ENCODE peak calls at places on chromosomes 4 and X, in nine cellular contexts. K is NCI-H774; I is GM12892; A is T-helper 1 cell; S is NCI-H1092 treated with DMSO at 0.1 percent for 48 hours; F is AG09309; N is activated CD4-positive, alpha-beta T cell treated with anti-CD3 and anti-CD28 coated beads, Interleukin-2, amount 50 U/mL, for 1 hour; W is head of caudate nucleus; T is ureter. E is an unnamed sample.

GRCh38 chr4:24770111-24770584 is 25.2 kb upstream of the SOD3 start:
- DNase-seq in T (no peak), W (no peak), N (no peak), K (no peak), A (no peak), F (peak; percentile 88), I (no peak), S (no peak), E (peak; percentile 79)

GRCh38 chr4:61723492-61723891 is 523.4 kb downstream of the ADGRL3 start:
- DNase-seq in F (no peak), A (no peak), I (no peak), W (no peak), N (no peak), K (no peak), T (no peak), S (no peak), E (no peak)

GRCh38 chr4:112817933-112818921 is 181.3 kb downstream of the LARP7 start:
- DNase-seq in F (peak; percentile 75), S (peak; percentile 58), A (no peak), K (no peak), T (peak; percentile 63), N (no peak), W (peak; percentile 90), I (peak; percentile 50), E (peak; percentile 86)

GRCh38 chr4:165326831-165327210 is 648 bp upstream of the MSMO1 start:
- DNase-seq in K (no peak), W (no peak), T (no peak), I (no peak), F (no peak), N (peak; percentile 13), A (no peak), S (peak; percentile 64), E (no peak)

GRCh38 chr4:2673157-2673556 is 83.0 kb downstream of the TNIP2 start:
- DNase-seq in A (no peak), K (no peak), N (no peak), W (no peak), S (no peak), T (no peak), I (no peak), F (no peak), E (no peak)

GRCh38 chrX:130680164-130681035 is 222.6 kb downstream of the ENOX2 start:
- DNase-seq in A (no peak), W (no peak), S (no peak), I (no peak), N (no peak), T (no peak), F (no peak), K (no peak), E (no peak)

GRCh38 chrX:120365320-120365719 is 3.4 kb downstream of the ATP1B4 start:
- DNase-seq in A (peak; percentile 15), T (peak; percentile 49), K (peak; percentile 59), W (peak; percentile 56), I (peak; percentile 12), N (peak; percentile 42), F (no peak), S (peak; percentile 22), E (no peak)

GRCh38 chr4:102620697-102621497 is 119.7 kb downstream of the NFKB1 start:
- DNase-seq in S (peak; percentile 50), I (no peak), W (peak; percentile 29), K (no peak), F (peak; percentile 71), A (no peak), T (no peak), N (no peak), E (no peak)

GRCh38 chr4:146095091-146095690 is 80.3 kb upstream of the LSM6 start:
- DNase-seq in F (peak; percentile 18), I (no peak), N (no peak), A (no peak), W (peak; percentile 45), T (peak; percentile 58), S (peak; percentile 64), K (no peak), E (no peak)

GRCh38 chrX:9019151-9019550 is 14.8 kb downstream of the FAM9B start:
- DNase-seq in S (no peak), K (no peak), F (peak; percentile 23), W (no peak), T (no peak), A (no peak), I (no peak), N (no peak), E (no peak)

GRCh38 chr4:40275065-40275464 is 60.1 kb upstream of the CHRNA9 start:
- DNase-seq in A (no peak), S (no peak), T (no peak), N (no peak), K (no peak), I (no peak), F (no peak), W (no peak), E (no peak)

GRCh38 chr4:123599920-123600394 is 203.4 kb downstream of the SPRY1 start:
- DNase-seq in A (no peak), K (no peak), F (no peak), N (peak; percentile 30), I (no peak), W (peak; percentile 60), T (peak; percentile 68), S (no peak), E (no peak)

GRCh38 chr4:6331468-6331867 is 61.8 kb downstream of the WFS1 start:
- DNase-seq in F (no peak), K (no peak), T (no peak), A (no peak), I (no peak), S (no peak), W (no peak), N (no peak), E (no peak)

GRCh38 chr4:5635826-5636196 is 72.5 kb downstream of the EVC2 start:
- DNase-seq in W (no peak), I (no peak), K (no peak), T (no peak), N (no peak), F (peak; percentile 34), A (no peak), S (no peak), E (no peak)

GRCh38 chrX:92231391-92231790 is 452.2 kb downstream of the PCDH11X start:
- DNase-seq in W (no peak), T (no peak), F (no peak), A (no peak), I (no peak), K (no peak), S (no peak), N (no peak), E (no peak)

GRCh38 chr4:16916719-16917337 is 18.4 kb upstream of the LDB2 start:
- DNase-seq in A (peak; percentile 19), S (peak; percentile 13), K (no peak), I (peak; percentile 34), W (no peak), N (peak; percentile 58), T (no peak), F (no peak), E (no peak)

GRCh38 chr4:38174811-38175210 is 214.6 kb downstream of the PTTG2 start:
- DNase-seq in W (no peak), N (no peak), F (no peak), T (no peak), A (no peak), S (no peak), I (no peak), K (no peak), E (no peak)

GRCh38 chrX:150704030-150704613 is 10.9 kb downstream of the MTMR1 start:
- DNase-seq in S (no peak), T (no peak), F (peak; percentile 46), N (no peak), W (no peak), K (no peak), I (no peak), A (no peak), E (no peak)

GRCh38 chr4:66572949-66573348 is 902.7 kb upstream of the EPHA5 start:
- DNase-seq in I (no peak), A (no peak), S (no peak), F (peak; percentile 77), K (no peak), T (no peak), N (no peak), W (no peak), E (no peak)

GRCh38 chr4:76011700-76012387 is 4.5 kb upstream of the CXCL9 start:
- DNase-seq in K (no peak), W (no peak), A (no peak), N (no peak), S (no peak), F (peak; percentile 11), T (peak; percentile 50), I (peak; percentile 41), E (no peak)

GRCh38 chr4:139977838-139978604 is 176.0 kb downstream of the MAML3 start:
- DNase-seq in I (no peak), F (no peak), A (no peak), W (no peak), K (no peak), N (no peak), T (no peak), S (peak; percentile 21), E (no peak)

GRCh38 chrX:129686422-129686948 is 31.7 kb upstream of the APLN start:
- DNase-seq in N (no peak), W (peak; percentile 18), I (no peak), F (no peak), S (no peak), K (no peak), T (peak; percentile 46), A (no peak), E (peak; percentile 46)

GRCh38 chr4:15034071-15034764 is 31.9 kb downstream of the CPEB2 start:
- DNase-seq in W (no peak), T (no peak), F (peak; percentile 23), I (no peak), S (no peak), K (no peak), A (no peak), N (no peak), E (no peak)

GRCh38 chrX:129403974-129404669 is 119.2 kb downstream of the SMARCA1 start:
- DNase-seq in F (no peak), K (no peak), T (no peak), I (no peak), N (no peak), A (no peak), S (no peak), W (no peak), E (no peak)

GRCh38 chr4:67452100-67452887 is 93.0 kb downstream of the CENPC start:
- DNase-seq in K (no peak), S (no peak), T (no peak), A (no peak), W (no peak), F (no peak), I (no peak), N (no peak), E (no peak)

GRCh38 chrX:25020391-25021131 is 4.8 kb upstream of the ARX start:
- DNase-seq in S (peak; percentile 48), T (no peak), N (peak; percentile 8), K (peak; percentile 38), W (no peak), I (no peak), A (no peak), F (no peak), E (no peak)

GRCh38 chrX:151977009-151977408 is 2.5 kb upstream of the GABRE start:
- DNase-seq in T (no peak), F (no peak), N (no peak), K (no peak), S (no peak), A (no peak), I (no peak), W (no peak), E (no peak)

GRCh38 chrX:76026292-76026691 is 146.6 kb upstream of the PBDC1 start:
- DNase-seq in K (no peak), F (no peak), T (no peak), A (no peak), N (no peak), S (no peak), W (no peak), I (no peak), E (no peak)

GRCh38 chr4:182862166-182862875 is 54.9 kb downstream of the DCTD start:
- DNase-seq in T (no peak), W (no peak), F (no peak), K (no peak), N (no peak), A (no peak), S (peak; percentile 86), I (no peak), E (no peak)

GRCh38 chr4:167028976-167029375 is 205.3 kb downstream of the SPOCK3 start:
- DNase-seq in S (no peak), I (no peak), W (no peak), N (no peak), K (no peak), T (no peak), F (no peak), A (no peak), E (no peak)

GRCh38 chr4:1401409-1402020 is 4.7 kb downstream of the NKX1-1 start:
- DNase-seq in F (no peak), I (no peak), S (no peak), T (peak; percentile 27), N (no peak), K (no peak), A (no peak), W (no peak), E (no peak)